ENCODE peak calls at places on chromosomes 16 and 17, in nine cellular contexts. X is GM23338; C is NCI-H1694; P is activated T-helper 1 cell treated with anti-CD3 and anti-CD28 coated beads, Interleukin-2, amount 50 U/mL, for 16 hours; O is H9; R is stimulated activated CD8-positive, alpha-beta memory T cell treated with anti-CD3 and anti-CD28 coated beads, Interleukin-2, amount 100 ng/mL, for 48 hours; U is HEK293T; H is tibial artery; Z is stimulated activated CD4-positive, alpha-beta T cell treated with anti-CD3 and anti-CD28 coated beads, Interleukin-4, amount 100 ng/mL, for 4 hours. N is an unnamed sample.

GRCh38 chr16:82583415-82583814 is 43.4 kb upstream of the CDH13 start:
- DNase-seq in X (no peak), C (no peak), P (no peak), O (no peak), R (no peak), U (no peak), H (no peak), Z (no peak), N (no peak)

GRCh38 chr16:15897386-15897785 is 9.0 kb upstream of the CEP20 start:
- DNase-seq in X (no peak), C (no peak), P (no peak), O (no peak), R (no peak), U (no peak), H (no peak), Z (no peak), N (no peak)

GRCh38 chr17:80790021-80790765 is 201.4 kb upstream of the CHMP6 start:
- DNase-seq in X (no peak), C (no peak), P (no peak), O (peak), R (no peak), U (no peak), H (no peak), Z (peak), N (peak)

GRCh38 chr17:15920758-15921239 is 24.1 kb upstream of the ADORA2B start:
- DNase-seq in X (peak), C (no peak), P (no peak), O (no peak), R (no peak), U (peak), H (no peak), Z (no peak), N (no peak)

GRCh38 chr17:79047923-79048825 is 24.2 kb downstream of the C1QTNF1 start:
- DNase-seq in X (no peak), C (no peak), P (no peak), O (no peak), R (no peak), U (no peak), H (no peak), Z (no peak), N (no peak)

GRCh38 chr17:10697092-10698081 is at the start of the genes ADPRM and SCO1:
- DNase-seq in X (peak), C (peak), P (peak), O (peak), R (peak), U (peak), H (peak), Z (peak), N (peak)

GRCh38 chr17:30716461-30717289 is 107.8 kb downstream of the CRLF3 start:
- DNase-seq in X (peak), C (no peak), P (no peak), O (peak), R (peak), U (no peak), H (no peak), Z (no peak), N (peak)

GRCh38 chr16:85639529-85640253 is 26.6 kb downstream of the GSE1 start:
- DNase-seq in X (no peak), C (peak), P (no peak), O (no peak), R (no peak), U (no peak), H (no peak), Z (no peak), N (no peak)

GRCh38 chr17:50363217-50364060 is 9.5 kb downstream of the MRPL27 start:
- DNase-seq in X (peak), C (no peak), P (no peak), O (peak), R (no peak), U (no peak), H (no peak), Z (no peak), N (no peak)

GRCh38 chr17:79079421-79080200 is 5.0 kb downstream of the ENGASE start:
- DNase-seq in X (no peak), C (no peak), P (no peak), O (no peak), R (no peak), U (no peak), H (no peak), Z (no peak), N (no peak)

GRCh38 chr17:48646183-48647102 is 20.3 kb upstream of the HOXB9 start:
- DNase-seq in X (peak), C (no peak), P (no peak), O (peak), R (no peak), U (peak), H (no peak), Z (peak), N (peak)

GRCh38 chr17:49638818-49639217 is 39.1 kb downstream of the SPOP start:
- DNase-seq in X (no peak), C (no peak), P (no peak), O (no peak), R (no peak), U (no peak), H (no peak), Z (no peak), N (no peak)

GRCh38 chr16:82119405-82119804 is 50.6 kb downstream of the MPHOSPH6 start:
- DNase-seq in X (no peak), C (no peak), P (no peak), O (no peak), R (no peak), U (no peak), H (no peak), Z (no peak), N (no peak)

GRCh38 chr17:4852504-4853075 is 19.4 kb downstream of the MINK1 start:
- DNase-seq in X (no peak), C (peak), P (no peak), O (no peak), R (no peak), U (no peak), H (no peak), Z (no peak), N (no peak)

GRCh38 chr16:287298-287811 is 4.4 kb downstream of the PDIA2 start:
- DNase-seq in X (no peak), C (peak), P (no peak), O (no peak), R (no peak), U (no peak), H (no peak), Z (no peak), N (no peak)

GRCh38 chr16:70695351-70696070 is 9.7 kb upstream of the MTSS2 start:
- DNase-seq in X (peak), C (no peak), P (no peak), O (no peak), R (no peak), U (no peak), H (no peak), Z (no peak), N (no peak)

GRCh38 chr16:56417138-56417537 is 8.2 kb downstream of the AMFR start:
- DNase-seq in X (no peak), C (no peak), P (no peak), O (no peak), R (no peak), U (no peak), H (no peak), Z (no peak), N (no peak)

GRCh38 chr16:1098266-1098991 is 2.4 kb upstream of the C1QTNF8 start:
- DNase-seq in X (no peak), C (no peak), P (no peak), O (no peak), R (no peak), U (no peak), H (no peak), Z (no peak), N (no peak)

GRCh38 chr17:77470800-77471733 is 330.3 kb downstream of the SEC14L1 start:
- DNase-seq in X (peak), C (no peak), P (no peak), O (peak), R (no peak), U (peak), H (no peak), Z (no peak), N (no peak)

GRCh38 chr16:26857371-26857770 is 209.4 kb upstream of the C16orf82 start:
- DNase-seq in X (no peak), C (no peak), P (no peak), O (no peak), R (no peak), U (no peak), H (no peak), Z (no peak), N (no peak)

GRCh38 chr17:63961355-63962207 is 11.1 kb downstream of the SCN4A start:
- DNase-seq in X (peak), C (no peak), P (no peak), O (peak), R (no peak), U (peak), H (peak), Z (peak), N (peak)

N was measured in GM10248.